ENCODE peak calls at places on chromosomes 7 and 10, in four cellular contexts. I is HepG2, Y is GM12878, Z is K562. U is an unnamed sample.
A peak's percentile ranks its signal among the peaks of the same experiment; 100 is the strongest.

GRCh38 chr10:18607503-18607902 is 43.9 kb downstream of the NSUN6 start:
- DNase-seq in Y (no peak), Z (peak; percentile 49), I (peak; percentile 37), U (peak; percentile 41)

GRCh38 chr7:107686816-107687387 is 26.3 kb downstream of the SLC26A4 start:
- DNase-seq in Y (no peak), I (no peak), Z (no peak), U (no peak)

GRCh38 chr7:151608031-151608551 is 88.4 kb upstream of the RHEB start:
- DNase-seq in I (no peak), Z (no peak), Y (no peak), U (no peak)

GRCh38 chr10:131729361-131729760 is 171.4 kb upstream of the PPP2R2D start:
- DNase-seq in Y (no peak), Z (no peak), I (no peak), U (no peak)

GRCh38 chr10:128065881-128066534 is 60.2 kb downstream of the MKI67 start:
- DNase-seq in Y (no peak), Z (no peak), I (no peak), U (no peak)

GRCh38 chr10:117322258-117322657 is 53.0 kb downstream of the PDZD8 start:
- DNase-seq in I (no peak), Z (no peak), Y (no peak), U (no peak)

GRCh38 chr7:131231381-131232220 is 96.1 kb upstream of the MKLN1 start:
- DNase-seq in Y (peak; percentile 82), I (no peak), Z (no peak), U (no peak)

GRCh38 chr7:76216683-76217082 is 15.0 kb downstream of the SRRM3 start:
- DNase-seq in Y (no peak), Z (no peak), I (no peak), U (no peak)

GRCh38 chr7:15801565-15801964 is 115.1 kb upstream of the MEOX2 start:
- DNase-seq in I (no peak), Z (no peak), Y (no peak), U (no peak)

GRCh38 chr7:23594879-23595604 is 2.1 kb upstream of the CCDC126 start:
- DNase-seq in I (peak; percentile 70), Z (no peak), Y (peak; percentile 98), U (no peak)

GRCh38 chr7:158284617-158285382 is 302.8 kb downstream of the PTPRN2 start:
- DNase-seq in Y (no peak), Z (no peak), I (no peak), U (no peak)

GRCh38 chr10:97333601-97334369 is 744 bp downstream of the FRAT2 start:
- DNase-seq in I (no peak), Z (peak; percentile 51), Y (no peak), U (peak; percentile 44)

GRCh38 chr10:75744242-75744641 is 312.8 kb downstream of the LRMDA start:
- DNase-seq in I (no peak), Y (no peak), Z (no peak), U (no peak)

GRCh38 chr7:64574481-64575159 is 11.7 kb upstream of the ZNF680 start:
- DNase-seq in Y (no peak), Z (no peak), I (no peak), U (no peak)

GRCh38 chr7:131159961-131160361 is 167.7 kb upstream of the MKLN1 start:
- DNase-seq in Y (no peak), I (no peak), Z (no peak), U (no peak)

GRCh38 chr7:46710927-46711326 is 789.9 kb upstream of the IGFBP3 start:
- DNase-seq in Z (no peak), I (no peak), Y (no peak), U (no peak)

GRCh38 chr10:19629559-19629958 is 186.7 kb upstream of the PLXDC2 start:
- DNase-seq in Y (no peak), Z (no peak), I (no peak), U (peak; percentile 19)

GRCh38 chr10:63628526-63629362 is 107.5 kb downstream of the REEP3 start:
- DNase-seq in Y (peak; percentile 72), Z (peak; percentile 46), I (peak; percentile 23), U (peak; percentile 52)

GRCh38 chr10:77391605-77392235 is 245.9 kb downstream of the KCNMA1 start:
- DNase-seq in I (peak; percentile 43), Y (no peak), Z (peak; percentile 80), U (peak; percentile 74)

GRCh38 chr10:72828294-72828693 is 65.2 kb upstream of the OIT3 start:
- DNase-seq in Z (no peak), Y (no peak), I (no peak), U (no peak)

GRCh38 chr7:21585070-21585724 is 42.4 kb downstream of the DNAH11 start:
- DNase-seq in Z (no peak), Y (no peak), I (no peak), U (no peak)

GRCh38 chr7:21580073-21580521 is 37.3 kb downstream of the DNAH11 start:
- DNase-seq in I (no peak), Z (no peak), Y (peak; percentile 23), U (no peak)

GRCh38 chr7:21579341-21580072 is 36.7 kb downstream of the DNAH11 start:
- DNase-seq in Z (no peak), I (no peak), Y (no peak), U (no peak)
- TF ChIP-seq FOXK2 in Z (no peak), I (no peak), Y (no peak), U (no peak)

DNA sequence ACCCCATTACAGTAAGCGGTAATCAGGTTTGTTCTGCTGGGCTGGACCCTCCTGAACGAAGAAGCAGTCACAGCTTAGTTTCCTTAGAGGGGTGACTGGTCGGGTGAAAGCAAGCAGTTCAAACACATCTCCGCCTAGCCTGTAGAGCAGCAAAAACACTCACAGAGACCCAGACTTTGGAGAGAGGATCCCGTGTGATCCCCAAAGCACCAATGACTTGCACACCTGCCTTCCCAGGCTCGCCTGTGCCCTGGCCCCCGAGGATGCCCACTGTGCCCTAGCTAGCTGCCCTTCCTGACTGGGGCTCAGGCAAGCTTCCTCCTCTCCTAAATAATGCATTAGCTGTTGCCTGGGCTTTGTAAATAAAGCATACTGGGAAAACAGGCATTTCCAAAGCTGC is 5.0 kb downstream of the LRRC18 start:
- DNase-seq in I (no peak), Y (no peak), Z (no peak), U (no peak)
- TF ChIP-seq FOXK2 in I (no peak), Y (no peak), Z (no peak), U (no peak)

GRCh38 chr10:125006921-125007391 is 65.0 kb downstream of the ZRANB1 start:
- DNase-seq in Y (no peak), I (no peak), Z (no peak), U (no peak)
- TF ChIP-seq FOXK2 in Y (no peak), I (no peak), Z (no peak), U (no peak)

DNA sequence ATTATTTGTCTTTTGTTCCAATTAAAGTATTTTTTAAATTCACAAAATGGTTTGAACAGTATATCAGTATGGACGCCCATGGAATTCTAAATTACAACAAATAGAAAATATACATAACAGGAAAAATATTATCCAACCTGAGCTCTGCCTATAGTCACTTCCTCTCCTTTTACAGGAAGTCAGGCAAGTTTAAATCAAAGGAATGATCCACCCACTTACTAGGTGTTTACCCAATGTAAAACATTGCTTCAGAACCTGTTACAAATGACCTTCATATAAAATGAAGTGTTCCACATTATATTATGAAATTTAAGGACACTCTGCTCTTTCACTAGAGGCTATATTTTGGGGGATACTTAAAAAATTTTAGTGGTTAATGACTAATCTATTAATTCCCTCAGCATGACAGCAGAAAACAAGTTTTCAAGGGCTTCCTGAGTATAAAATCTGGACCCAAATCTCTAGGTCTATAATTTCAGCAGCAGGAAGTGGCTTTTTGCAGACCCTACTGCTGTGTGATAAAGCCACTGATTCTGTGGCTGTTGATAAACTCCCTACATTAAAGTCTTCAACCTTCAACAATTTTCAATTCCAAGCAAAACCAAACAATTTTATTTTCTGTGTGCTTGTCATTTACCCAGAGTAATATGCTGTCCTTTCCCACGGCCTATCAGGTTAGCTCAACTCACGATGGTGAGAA is 722.6 kb downstream of the GATA3 start:
- DNase-seq in Y (no peak), Z (no peak), I (no peak), U (no peak)
- TF ChIP-seq FOXK2 in Y (no peak), Z (no peak), I (no peak), U (no peak)

DNA sequence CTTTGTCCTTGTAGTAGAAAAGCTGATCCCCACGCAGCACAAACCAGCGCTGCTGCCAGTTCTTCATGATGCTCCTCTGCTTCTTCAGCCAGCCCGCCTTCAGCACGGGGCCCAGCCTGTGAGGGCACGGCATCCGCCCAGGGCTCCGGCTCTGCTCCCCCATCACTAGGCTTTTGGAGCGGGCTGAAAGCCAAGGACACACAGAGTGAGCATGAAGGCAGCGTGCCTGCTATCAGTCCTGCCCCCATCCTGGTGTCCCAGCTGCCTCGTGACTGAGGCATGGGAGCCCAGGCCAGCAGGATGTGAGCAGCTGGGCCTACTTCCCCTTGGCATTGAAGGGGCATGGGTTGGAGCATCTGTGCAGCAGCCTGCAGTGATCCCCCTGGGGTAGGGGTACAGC is 21.9 kb downstream of the ARHGAP22 start:
- DNase-seq in I (no peak), Y (no peak), Z (no peak), U (no peak)
- TF ChIP-seq FOXK2 in I (no peak), Y (no peak), Z (no peak), U (no peak)

GRCh38 chr7:27182861-27183681 is 2.0 kb downstream of the HOXA11 start:
- DNase-seq in I (no peak), Y (no peak), Z (no peak), U (no peak)

GRCh38 chr7:27184342-27185012 is 555 bp downstream of the HOXA11 start:
- DNase-seq in Y (no peak), Z (no peak), I (no peak), U (no peak)

GRCh38 chr7:27182285-27182827 is 2.7 kb downstream of the HOXA11 start:
- DNase-seq in Y (no peak), Z (no peak), I (no peak), U (no peak)

GRCh38 chr7:27185013-27185707 is at the start of gene HOXA11:
- DNase-seq in Z (no peak), Y (no peak), I (no peak), U (peak; percentile 74)

DNA sequence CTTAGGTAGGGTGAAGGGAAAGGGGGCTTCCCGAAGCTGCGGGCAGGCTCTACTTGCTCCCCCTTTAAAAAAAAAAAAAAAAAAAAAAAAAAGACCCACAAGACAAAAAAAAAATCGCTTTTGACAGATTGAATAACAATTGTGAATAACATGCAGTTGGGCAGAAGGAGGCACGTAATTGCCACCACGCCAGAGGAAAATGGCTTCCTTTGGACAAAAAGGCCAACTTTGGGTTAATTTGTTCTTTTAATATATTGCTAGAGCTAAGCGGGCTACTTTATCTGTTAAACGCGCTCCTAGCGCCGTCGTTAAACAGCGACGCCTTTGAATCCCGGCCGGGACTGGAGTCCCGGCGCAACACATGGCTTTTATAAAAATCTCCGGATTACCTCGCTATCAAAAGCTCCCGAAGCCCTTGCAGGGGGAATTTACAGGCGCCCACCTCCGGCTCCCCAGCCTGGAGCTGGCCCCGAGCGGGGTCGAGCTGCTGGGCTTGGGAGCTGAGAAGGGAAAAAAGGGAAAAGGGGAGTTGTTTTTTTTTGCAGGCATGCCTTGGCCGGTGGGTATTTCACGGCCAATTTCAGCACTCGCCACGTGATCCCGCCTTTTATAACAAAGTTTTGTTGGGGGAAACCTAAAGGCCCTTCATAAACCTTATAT is 1.2 kb downstream of the HOXA11 start:
- DNase-seq in Y (no peak), Z (no peak), I (no peak), U (no peak)
- TF ChIP-seq FOXK2 in Y (no peak), Z (no peak), I (no peak), U (no peak)

GRCh38 chr7:6026011-6026819 is 5.0 kb upstream of the ANKRD61 start:
- DNase-seq in I (peak; percentile 64), Y (peak; percentile 23), Z (peak; percentile 55), U (peak; percentile 53)

GRCh38 chr7:6022671-6023070 is 8.5 kb upstream of the ANKRD61 start:
- DNase-seq in Y (no peak), Z (no peak), I (no peak), U (no peak)

GRCh38 chr7:6027806-6028365 is 3.3 kb upstream of the ANKRD61 start:
- DNase-seq in I (no peak), Y (no peak), Z (no peak), U (no peak)

GRCh38 chr7:6026917-6027316 is 4.3 kb upstream of the ANKRD61 start:
- DNase-seq in I (no peak), Z (no peak), Y (no peak), U (no peak)

GRCh38 chr7:6023974-6024435 is 7.2 kb upstream of the ANKRD61 start:
- DNase-seq in Z (peak; percentile 43), Y (no peak), I (no peak), U (no peak)
- TF ChIP-seq FOXK2 in Z (peak; percentile 43), Y (no peak), I (no peak), U (no peak)

U was measured in HEK293T.